ENCODE peak calls at places on chromosomes 16 and 17, in five cellular contexts. D, U, H, W and T are unnamed samples.

GRCh38 chr17:75771334-75772281 is 6.6 kb upstream of the GALK1 start:
- DNase-seq in D (peak), U (no peak), H (no peak), W (no peak), T (no peak)

GRCh38 chr16:48959204-48959603 is 322.4 kb downstream of the CBLN1 start:
- DNase-seq in D (peak), U (no peak), H (no peak), W (no peak), T (peak)

GRCh38 chr17:50100921-50101345 is 5.8 kb downstream of the PDK2 start:
- DNase-seq in D (peak), U (no peak), H (no peak), W (no peak), T (no peak)

GRCh38 chr16:89491974-89492687 is 1.8 kb upstream of the ANKRD11 start:
- DNase-seq in D (no peak), U (no peak), H (no peak), W (no peak), T (no peak)

GRCh38 chr17:67245694-67246397 is 850 bp upstream of the HELZ start:
- DNase-seq in D (peak), U (peak), H (no peak), W (peak), T (peak)

GRCh38 chr16:50261707-50262235 is 4.6 kb upstream of the ADCY7 start:
- DNase-seq in D (no peak), U (no peak), H (no peak), W (peak), T (no peak)

GRCh38 chr16:81837312-81837748 is 58.2 kb downstream of the PLCG2 start:
- DNase-seq in D (no peak), U (no peak), H (no peak), W (no peak), T (no peak)

GRCh38 chr16:35176449-35176848 is 1717.0 kb downstream of the TP53TG3F start:
- DNase-seq in D (no peak), U (no peak), H (no peak), W (no peak), T (no peak)

GRCh38 chr17:49210158-49211029 is at the start of the genes ABI3 and GNGT2:
- DNase-seq in D (peak), U (peak), H (no peak), W (no peak), T (no peak)

GRCh38 chr17:17300624-17301568 is 2.3 kb upstream of the NT5M start:
- DNase-seq in D (peak), U (peak), H (no peak), W (peak), T (no peak)

GRCh38 chr16:79299154-79299799 is 301.3 kb downstream of the MAF start:
- DNase-seq in D (no peak), U (no peak), H (peak), W (no peak), T (no peak)

GRCh38 chr17:40327735-40328385 is 18.9 kb downstream of the RARA start:
- DNase-seq in D (no peak), U (no peak), H (no peak), W (no peak), T (no peak)

GRCh38 chr16:51807551-51807950 is 656.5 kb upstream of the SALL1 start:
- DNase-seq in D (peak), U (no peak), H (no peak), W (no peak), T (no peak)

GRCh38 chr16:81779540-81780320 is 639 bp downstream of the PLCG2 start:
- DNase-seq in D (peak), U (no peak), H (no peak), W (peak), T (no peak)

GRCh38 chr17:38611070-38611786 is 5.5 kb upstream of the SRCIN1 start:
- DNase-seq in D (no peak), U (no peak), H (no peak), W (no peak), T (no peak)

GRCh38 chr16:85557083-85557975 is 55.8 kb upstream of the GSE1 start:
- DNase-seq in D (peak), U (peak), H (peak), W (peak), T (peak)

GRCh38 chr17:79667746-79668145 is 56.9 kb upstream of the RBFOX3 start:
- DNase-seq in D (no peak), U (no peak), H (no peak), W (no peak), T (no peak)

GRCh38 chr16:23803591-23804123 is 32.1 kb upstream of the PRKCB start:
- DNase-seq in D (peak), U (peak), H (peak), W (peak), T (peak)

GRCh38 chr17:44919885-44920564 is 4.7 kb upstream of the GFAP start:
- DNase-seq in D (peak), U (peak), H (peak), W (peak), T (peak)

GRCh38 chr17:19647697-19648474 is 665 bp upstream of the ALDH3A2 start:
- DNase-seq in D (peak), U (peak), H (peak), W (peak), T (peak)

GRCh38 chr17:70603226-70603625 is 433.9 kb downstream of the KCNJ2 start:
- DNase-seq in D (no peak), U (no peak), H (no peak), W (no peak), T (no peak)

GRCh38 chr16:74557275-74557674 is 49.6 kb downstream of the GLG1 start:
- DNase-seq in D (no peak), U (no peak), H (no peak), W (no peak), T (no peak)

GRCh38 chr17:79798296-79799173 is 1.7 kb upstream of the CBX8 start:
- DNase-seq in D (no peak), U (no peak), H (no peak), W (no peak), T (no peak)

GRCh38 chr16:66435896-66436295 is 8.8 kb downstream of the BEAN1 start:
- DNase-seq in D (no peak), U (no peak), H (no peak), W (no peak), T (no peak)

GRCh38 chr17:4971826-4972225 is 4.2 kb upstream of the SPAG7 start:
- DNase-seq in D (no peak), U (no peak), H (no peak), W (no peak), T (no peak)

GRCh38 chr17:39754958-39755549 is 17.3 kb downstream of the GRB7 start:
- DNase-seq in D (no peak), U (no peak), H (no peak), W (no peak), T (no peak)

GRCh38 chr17:77581480-77581879 is 377.0 kb upstream of the TNRC6C start:
- DNase-seq in D (peak), U (no peak), H (no peak), W (peak), T (peak)

GRCh38 chr17:72634621-72635020 is 457.9 kb downstream of the SLC39A11 start:
- DNase-seq in D (no peak), U (no peak), H (no peak), W (no peak), T (peak)